ENCODE peak calls at places on chromosome 1, in eight cellular contexts. U, D, L, C, R, Y, J and T are unnamed samples. For H3K27me3 and H3K4me1, the result is how much of the 10 kb centered on the place peaks cover.

GRCh38 chr1:31372961-31373896 is at the start of gene FABP3:
- DNase-seq in U (peak), D (peak), L (peak), C (peak), R (no peak), Y (peak), J (peak), T (no peak)

GRCh38 chr1:224510880-224511645 is 76.5 kb upstream of the WDR26 start:
- DNase-seq in U (peak), D (no peak), L (peak), C (no peak), R (no peak), Y (no peak), J (no peak), T (peak)

GRCh38 chr1:75132421-75133381 is 1.5 kb upstream of the LHX8 start:
- DNase-seq in U (no peak), D (peak), L (no peak), C (no peak), R (no peak), Y (peak), J (no peak), T (no peak)

GRCh38 chr1:225896937-225897549 is 8.1 kb upstream of the LEFTY1 start:
- DNase-seq in U (peak), D (no peak), L (no peak), C (no peak), R (peak), Y (no peak), J (peak), T (peak)

GRCh38 chr1:219276029-219276738 is 102.5 kb downstream of the LYPLAL1 start:
- DNase-seq in U (no peak), D (no peak), L (no peak), C (no peak), R (no peak), Y (no peak), J (no peak), T (no peak)

GRCh38 chr1:7333576-7333975 is 437.5 kb upstream of the VAMP3 start:
- DNase-seq in U (no peak), D (no peak), L (no peak), C (no peak), R (no peak), Y (no peak), J (no peak), T (no peak)

GRCh38 chr1:153774036-153774435 is 1.2 kb upstream of the SLC27A3 start:
- DNase-seq in U (no peak), D (no peak), L (peak), C (no peak), R (no peak), Y (no peak), J (no peak), T (no peak)

GRCh38 chr1:147167361-147167760 is 4.9 kb downstream of the PRKAB2 start:
- DNase-seq in U (peak), D (no peak), L (peak), C (no peak), R (peak), Y (no peak), J (peak), T (no peak)

GRCh38 chr1:200869376-200869752 is 3.4 kb upstream of the GPR25 start:
- DNase-seq in U (no peak), D (no peak), L (no peak), C (no peak), R (no peak), Y (no peak), J (no peak), T (no peak)

GRCh38 chr1:28580706-28581530 is 11.1 kb upstream of the RAB42 start:
- DNase-seq in U (peak), D (peak), L (peak), C (peak), R (no peak), Y (peak), J (peak), T (peak)

GRCh38 chr1:34970829-34971228 is 14.3 kb downstream of the TMEM35B start:
- DNase-seq in U (peak), D (peak), L (no peak), C (no peak), R (no peak), Y (peak), J (no peak), T (no peak)

GRCh38 chr1:29631836-29632420 is 395.6 kb downstream of the PTPRU start:
- DNase-seq in U (no peak), D (no peak), L (no peak), C (no peak), R (no peak), Y (no peak), J (no peak), T (no peak)
- TF ChIP-seq EZH2phosphoT487 in U (no peak), D (no peak), L (no peak), C (no peak), R (no peak), Y (no peak), J (no peak), T (no peak)

GRCh38 chr1:39927538-39927937 is 25.8 kb upstream of the MYCL start:
- DNase-seq in U (no peak), D (no peak), L (peak), C (no peak), R (no peak), Y (no peak), J (no peak), T (no peak)

GRCh38 chr1:39925727-39926342 is 24.1 kb upstream of the MYCL start:
- DNase-seq in U (no peak), D (no peak), L (peak), C (no peak), R (no peak), Y (no peak), J (no peak), T (no peak)

GRCh38 chr1:39928809-39929587 is 25.9 kb upstream of the MFSD2A start:
- DNase-seq in U (no peak), D (no peak), L (no peak), C (no peak), R (no peak), Y (no peak), J (no peak), T (no peak)

GRCh38 chr1:39926343-39926769 is 24.6 kb upstream of the MYCL start:
- DNase-seq in U (no peak), D (no peak), L (peak), C (no peak), R (no peak), Y (no peak), J (no peak), T (no peak)

DNA sequence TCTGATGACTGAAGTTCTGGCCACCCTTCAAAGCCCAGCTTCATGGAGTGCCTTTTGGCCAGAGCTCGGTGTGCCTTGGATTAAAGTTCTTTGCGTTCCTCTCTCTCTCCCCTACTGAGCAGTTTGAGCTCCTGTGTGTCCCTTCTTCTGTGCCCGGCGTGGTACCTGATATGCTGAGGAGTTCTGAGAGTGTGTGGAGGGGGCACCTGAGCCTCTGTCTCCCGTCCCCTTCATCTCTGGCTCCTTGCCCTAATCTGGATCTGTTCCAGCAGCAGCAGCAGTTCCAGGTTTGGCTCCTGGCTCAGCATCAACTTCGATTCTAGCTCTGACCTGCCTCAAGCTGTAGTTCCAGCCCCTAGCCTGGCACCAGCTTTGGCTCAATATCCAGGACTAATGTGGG is 25.1 kb upstream of the MYCL start:
- DNase-seq in U (no peak), D (no peak), L (no peak), C (no peak), R (no peak), Y (no peak), J (no peak), T (no peak)
- H3K27me3 ChIP-seq in U (under half), D (under half), L (under half), C (under half), R (under half), Y (under half), J (under half), T (under half)

GRCh38 chr1:19621274-19621950 is 22.7 kb upstream of the NBL1 start:
- DNase-seq in U (no peak), D (no peak), L (peak), C (no peak), R (no peak), Y (no peak), J (no peak), T (no peak)
- H3K4me1 ChIP-seq in U (under half), D (under half), L (half or more), C (under half), R (under half), Y (under half), J (under half), T (under half)

DNA sequence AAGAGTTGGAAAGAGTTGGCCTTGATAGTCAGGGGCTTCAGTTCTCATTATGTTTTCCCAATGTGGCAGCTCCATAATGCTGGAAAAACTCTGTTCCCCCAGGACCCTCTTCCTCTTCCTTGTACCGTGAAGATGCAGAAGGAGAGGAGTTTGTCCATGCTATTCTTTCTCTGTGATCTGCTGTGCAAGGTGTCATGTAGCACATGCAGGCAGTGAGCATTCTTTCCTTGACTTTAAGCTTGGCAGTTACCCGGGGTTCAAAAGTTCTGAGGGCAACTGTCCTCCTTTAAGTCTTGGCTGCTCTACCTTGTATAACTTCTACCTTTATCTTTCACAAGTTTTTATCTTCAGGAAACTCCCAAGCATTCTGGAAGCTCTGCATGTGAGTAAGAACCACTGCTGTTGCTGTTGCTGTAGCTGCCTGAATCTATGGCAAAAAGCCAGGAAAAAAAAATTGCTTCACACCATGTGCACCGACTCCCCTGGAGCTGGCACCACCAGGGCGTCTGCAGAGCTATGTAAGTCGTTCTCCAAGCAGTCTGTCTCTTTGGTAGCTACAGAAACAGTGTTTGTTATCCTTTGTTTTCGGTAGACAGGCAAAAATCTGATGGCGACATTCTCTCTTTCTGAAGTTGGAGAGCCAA is 42.7 kb upstream of the SLC16A1 start:
- DNase-seq in U (no peak), D (no peak), L (peak), C (peak), R (no peak), Y (no peak), J (peak), T (no peak)
- TF ChIP-seq EZH2phosphoT487 in U (no peak), D (no peak), L (no peak), C (no peak), R (no peak), Y (no peak), J (no peak), T (no peak)

DNA sequence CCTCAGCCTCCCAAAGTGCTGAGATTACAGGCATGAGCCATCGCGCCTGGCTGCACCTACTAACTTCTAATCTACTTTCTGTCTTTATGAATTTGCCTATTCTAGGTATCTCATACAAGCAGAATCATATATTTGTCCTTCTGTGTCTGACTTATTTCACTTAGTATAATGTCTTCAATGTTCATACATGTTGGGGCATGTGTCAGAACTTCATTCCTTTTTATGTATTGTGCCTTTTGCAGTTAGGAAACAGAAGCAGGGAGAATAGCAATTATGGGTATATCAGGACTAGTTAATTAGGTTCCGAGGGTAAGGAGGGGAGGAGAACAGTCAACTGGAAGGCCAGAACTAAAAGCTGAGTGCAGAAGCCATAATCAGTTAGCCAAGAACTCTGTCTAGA is 18.0 kb upstream of the NIBAN1 start:
- DNase-seq in U (no peak), D (no peak), L (no peak), C (no peak), R (no peak), Y (no peak), J (no peak), T (no peak)
- H3K27me3 ChIP-seq in U (under half), D (under half), L (under half), C (under half), R (under half), Y (under half), J (under half), T (under half)

GRCh38 chr1:30034105-30034626 is 689.2 kb downstream of the MATN1 start:
- DNase-seq in U (no peak), D (no peak), L (no peak), C (no peak), R (no peak), Y (no peak), J (no peak), T (no peak)

GRCh38 chr1:30033276-30034104 is 689.9 kb downstream of the MATN1 start:
- DNase-seq in U (no peak), D (no peak), L (no peak), C (no peak), R (no peak), Y (no peak), J (no peak), T (no peak)

GRCh38 chr1:30029677-30030076 is 693.7 kb downstream of the MATN1 start:
- DNase-seq in U (no peak), D (no peak), L (no peak), C (no peak), R (no peak), Y (no peak), J (no peak), T (no peak)

GRCh38 chr1:30034627-30035521 is 688.5 kb downstream of the MATN1 start:
- DNase-seq in U (peak), D (no peak), L (peak), C (peak), R (no peak), Y (peak), J (no peak), T (no peak)

DNA sequence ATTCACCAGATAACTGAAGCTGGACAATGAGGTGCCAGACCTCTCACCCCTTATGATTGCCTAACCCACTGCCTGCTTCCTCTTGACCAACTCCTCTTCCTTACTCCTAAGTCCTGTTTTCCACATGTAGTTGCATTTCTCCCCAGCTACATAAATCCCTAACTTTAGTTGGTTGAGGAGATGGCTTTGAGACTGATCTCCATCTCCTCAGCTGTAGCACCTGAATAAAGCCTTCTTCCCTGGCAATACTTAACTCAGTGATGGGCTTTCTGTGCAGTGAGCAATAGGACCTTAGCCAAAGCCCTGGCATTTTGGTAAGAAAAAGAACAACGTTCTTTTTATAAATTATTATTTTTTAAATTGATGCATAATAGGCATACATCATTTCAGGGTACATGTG is 691.1 kb downstream of the MATN1 start:
- DNase-seq in U (no peak), D (no peak), L (no peak), C (no peak), R (no peak), Y (no peak), J (no peak), T (no peak)
- H3K4me1 ChIP-seq in U (under half), D (under half), L (under half), C (under half), R (under half), Y (under half), J (under half), T (under half)